ENCODE peak calls at places on chromosomes 2 and 18, in six cellular contexts. F is astrocyte of the spinal cord, T is fibroblast of pulmonary artery, B is GM13977, H is breast epithelium, J is HFF-Myc. M is an unnamed sample.

GRCh38 chr2:207437136-207437856 is 92.5 kb upstream of the CREB1 start:
- DNase-seq in F (no peak), T (no peak), B (no peak), H (no peak), J (no peak), M (no peak)

GRCh38 chr18:35797961-35798360 is 174.5 kb upstream of the RMP24 start:
- DNase-seq in F (no peak), T (no peak), B (no peak), H (no peak), J (no peak), M (no peak)

GRCh38 chr18:55300469-55301195 is 287.4 kb downstream of the TCF4 start:
- DNase-seq in F (peak), T (no peak), B (no peak), H (no peak), J (peak), M (peak)

GRCh38 chr18:24051256-24051947 is 36.8 kb downstream of the TTC39C start:
- DNase-seq in F (peak), T (peak), B (no peak), H (no peak), J (no peak), M (no peak)

GRCh38 chr2:240578110-240578450 is 8.5 kb upstream of the CAPN10 start:
- DNase-seq in F (no peak), T (no peak), B (no peak), H (no peak), J (no peak), M (no peak)

GRCh38 chr2:132733119-132733518 is 63.1 kb upstream of the LYPD1 start:
- DNase-seq in F (no peak), T (no peak), B (no peak), H (no peak), J (no peak), M (no peak)

GRCh38 chr2:16212321-16212720 is 272.0 kb downstream of the MYCN start:
- DNase-seq in F (no peak), T (no peak), B (no peak), H (no peak), J (no peak), M (no peak)

GRCh38 chr2:31270136-31270535 is 36.2 kb downstream of the EHD3 start:
- DNase-seq in F (peak), T (no peak), B (no peak), H (no peak), J (no peak), M (peak)

GRCh38 chr2:238879621-238880377 is 31.9 kb downstream of the TWIST2 start:
- DNase-seq in F (no peak), T (no peak), B (no peak), H (no peak), J (no peak), M (no peak)

GRCh38 chr18:3246636-3247242 is 862 bp upstream of the MYL12A start:
- DNase-seq in F (no peak), T (peak), B (no peak), H (no peak), J (no peak), M (no peak)

GRCh38 chr2:239382384-239382880 is 18.4 kb downstream of the HDAC4 start:
- DNase-seq in F (no peak), T (no peak), B (no peak), H (no peak), J (no peak), M (no peak)

GRCh38 chr2:147855316-147855715 is 10.5 kb downstream of the ACVR2A start:
- DNase-seq in F (no peak), T (no peak), B (no peak), H (no peak), J (no peak), M (no peak)

GRCh38 chr18:9437049-9437448 is 38.3 kb upstream of the RALBP1 start:
- DNase-seq in F (peak), T (peak), B (no peak), H (no peak), J (peak), M (no peak)

GRCh38 chr2:124585277-124585676 is 560.2 kb downstream of the CNTNAP5 start:
- DNase-seq in F (no peak), T (no peak), B (no peak), H (no peak), J (no peak), M (no peak)

GRCh38 chr2:112085916-112086669 is 31.0 kb downstream of the TMEM87B start:
- DNase-seq in F (no peak), T (no peak), B (no peak), H (no peak), J (no peak), M (no peak)

GRCh38 chr18:6781179-6781714 is 51.7 kb downstream of the ARHGAP28 start:
- DNase-seq in F (no peak), T (no peak), B (no peak), H (no peak), J (no peak), M (no peak)

GRCh38 chr2:27191107-27191829 is 20.6 kb upstream of the ATRAID start:
- DNase-seq in F (peak), T (peak), B (peak), H (peak), J (no peak), M (no peak)

GRCh38 chr2:205556841-205557539 is 125.3 kb upstream of the NRP2 start:
- DNase-seq in F (no peak), T (no peak), B (no peak), H (no peak), J (no peak), M (no peak)

GRCh38 chr2:58336416-58336815 is 95.3 kb upstream of the FANCL start:
- DNase-seq in F (no peak), T (no peak), B (no peak), H (no peak), J (no peak), M (no peak)

GRCh38 chr18:80109676-80110078 is 615 bp downstream of the ADNP2 start:
- DNase-seq in F (peak), T (peak), B (peak), H (peak), J (no peak), M (no peak)

GRCh38 chr2:92074549-92074898 is 2796.7 kb upstream of the TEKT4 start:
- DNase-seq in F (no peak), T (no peak), B (peak), H (no peak), J (no peak), M (no peak)

GRCh38 chr2:13480057-13480456 is 763.3 kb downstream of the TRIB2 start:
- DNase-seq in F (no peak), T (no peak), B (no peak), H (no peak), J (no peak), M (no peak)

GRCh38 chr18:76399613-76400391 is 95.2 kb downstream of the ZNF516 start:
- DNase-seq in F (no peak), T (no peak), B (peak), H (no peak), J (no peak), M (no peak)

GRCh38 chr2:136874258-136874657 is 108.9 kb downstream of the THSD7B start:
- DNase-seq in F (no peak), T (peak), B (peak), H (no peak), J (no peak), M (no peak)

GRCh38 chr2:188243381-188243780 is 48.3 kb upstream of the GULP1 start:
- DNase-seq in F (no peak), T (no peak), B (no peak), H (no peak), J (no peak), M (no peak)

GRCh38 chr2:69954069-69954468 is 7.4 kb downstream of the ASPRV1 start:
- DNase-seq in F (no peak), T (no peak), B (no peak), H (no peak), J (no peak), M (no peak)

GRCh38 chr2:174787485-174788205 is 23.4 kb upstream of the CHRNA1 start:
- DNase-seq in F (peak), T (peak), B (no peak), H (no peak), J (peak), M (peak)

GRCh38 chr18:77068321-77068841 is 64.2 kb downstream of the MBP start:
- DNase-seq in F (peak), T (peak), B (no peak), H (no peak), J (no peak), M (no peak)

GRCh38 chr2:174120346-174120745 is 128.0 kb downstream of the OLA1 start:
- DNase-seq in F (peak), T (no peak), B (peak), H (no peak), J (no peak), M (no peak)

GRCh38 chr2:219954331-219954730 is 326.9 kb downstream of the SLC4A3 start:
- DNase-seq in F (no peak), T (no peak), B (no peak), H (no peak), J (no peak), M (no peak)

GRCh38 chr2:224086226-224086911 is 47.3 kb upstream of the SERPINE2 start:
- DNase-seq in F (peak), T (peak), B (no peak), H (no peak), J (peak), M (peak)

GRCh38 chr2:159227467-159227866 is 59.0 kb downstream of the WDSUB1 start:
- DNase-seq in F (no peak), T (no peak), B (no peak), H (no peak), J (no peak), M (no peak)

GRCh38 chr2:180577567-180577966 is 402.8 kb upstream of the UBE2E3 start:
- DNase-seq in F (peak), T (peak), B (no peak), H (no peak), J (no peak), M (no peak)

DNA sequence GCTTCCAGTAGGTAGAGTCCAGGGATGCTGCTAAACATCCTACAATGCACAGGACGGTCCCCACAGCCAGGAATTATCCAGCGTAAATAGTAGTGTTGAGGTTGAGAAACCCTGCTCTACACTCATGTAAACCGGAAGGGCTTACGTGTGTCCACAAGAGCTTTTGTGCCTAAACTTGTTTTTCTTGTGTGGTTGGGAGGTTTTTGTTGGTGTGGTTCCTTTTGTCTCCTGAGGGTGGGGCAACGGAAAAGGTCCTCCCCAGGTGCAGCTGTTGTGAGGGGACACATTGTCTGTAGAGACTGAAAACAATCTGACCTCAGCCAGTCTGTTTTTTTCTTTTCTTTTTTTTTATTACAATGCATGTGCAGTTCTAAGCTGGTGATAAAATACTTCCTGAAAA is 72.7 kb upstream of the MGAT5 start:
- DNase-seq in F (no peak), T (no peak), B (peak), H (peak), J (no peak), M (no peak)
- TF ChIP-seq CTCF in F (no peak), T (no peak), B (peak), H (no peak), J (no peak), M (no peak)

GRCh38 chr2:160431441-160431840 is 62.2 kb downstream of the RBMS1 start:
- DNase-seq in F (no peak), T (peak), B (no peak), H (no peak), J (no peak), M (no peak)

GRCh38 chr2:160430001-160430344 is 63.6 kb downstream of the RBMS1 start:
- DNase-seq in F (no peak), T (no peak), B (no peak), H (no peak), J (no peak), M (no peak)

GRCh38 chr2:160428425-160428763 is 65.2 kb downstream of the RBMS1 start:
- DNase-seq in F (no peak), T (no peak), B (no peak), H (no peak), J (no peak), M (no peak)

GRCh38 chr2:160427629-160428424 is 65.8 kb downstream of the RBMS1 start:
- DNase-seq in F (peak), T (peak), B (no peak), H (peak), J (peak), M (peak)

DNA sequence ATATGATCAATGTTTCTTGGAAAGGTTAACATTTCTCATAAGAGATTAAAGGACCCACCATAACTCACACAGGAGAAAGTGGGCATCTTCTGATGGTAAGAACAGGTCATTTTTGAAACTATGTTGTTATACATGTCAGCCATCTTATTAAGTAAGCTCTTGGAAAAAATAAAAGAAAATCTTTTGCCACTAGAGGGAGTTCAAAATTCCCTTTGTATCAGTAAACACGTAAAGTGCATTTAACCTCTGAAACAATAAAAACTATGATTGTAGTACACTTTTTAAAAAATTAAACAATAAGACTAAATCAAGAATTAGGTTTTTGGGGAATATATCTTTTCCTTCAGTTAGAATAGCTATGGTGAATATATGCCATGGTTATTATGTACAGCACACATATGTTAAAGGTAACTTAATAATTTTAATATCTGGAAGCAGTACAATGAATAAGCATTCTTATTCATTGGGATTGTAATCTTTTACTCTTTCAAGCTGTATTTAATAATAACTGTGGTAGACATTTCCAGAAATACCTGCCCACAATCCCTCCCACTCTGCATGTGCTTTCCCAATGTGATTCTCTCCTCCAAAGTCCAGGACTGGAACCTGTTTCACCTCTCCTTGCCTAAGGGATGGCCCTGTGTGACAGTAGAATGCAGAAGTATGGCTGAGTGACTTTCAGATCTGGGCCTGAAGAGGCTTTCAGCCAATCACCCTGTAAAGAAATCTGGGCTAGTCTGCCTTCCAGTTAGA is 64.2 kb downstream of the RBMS1 start:
- DNase-seq in F (peak), T (peak), B (peak), H (no peak), J (peak), M (no peak)
- TF ChIP-seq CTCF in F (peak), T (peak), B (peak), H (peak), J (peak), M (peak)

GRCh38 chr2:68245672-68246071 is 6.7 kb downstream of the PPP3R1 start:
- DNase-seq in F (no peak), T (no peak), B (no peak), H (no peak), J (no peak), M (no peak)

GRCh38 chr2:68245066-68245465 is 7.3 kb downstream of the PPP3R1 start:
- DNase-seq in F (no peak), T (no peak), B (no peak), H (no peak), J (no peak), M (no peak)

GRCh38 chr2:68248361-68248760 is 4.0 kb downstream of the PPP3R1 start:
- DNase-seq in F (no peak), T (no peak), B (no peak), H (no peak), J (no peak), M (no peak)

GRCh38 chr2:68240446-68240845 is 11.9 kb downstream of the PPP3R1 start:
- DNase-seq in F (no peak), T (no peak), B (no peak), H (no peak), J (no peak), M (no peak)

DNA sequence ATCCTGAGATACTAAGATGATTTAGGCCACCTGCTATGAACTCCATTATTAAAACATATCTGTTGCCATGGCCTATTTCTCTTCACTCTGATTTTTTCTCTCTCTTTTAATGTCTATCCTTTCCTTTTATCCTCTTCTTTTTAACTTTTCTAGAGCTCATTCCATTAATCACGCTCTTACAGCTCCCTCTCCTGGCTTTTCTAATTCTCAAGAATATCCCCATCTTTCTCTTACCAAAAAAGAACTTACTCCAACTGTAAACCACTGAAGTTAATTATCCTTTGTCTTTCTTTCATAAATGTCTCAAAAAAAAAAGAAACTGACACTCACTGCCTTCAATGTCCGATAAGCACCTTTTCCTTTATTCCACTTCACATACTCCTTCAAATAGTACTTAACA is 7.9 kb downstream of the PPP3R1 start:
- DNase-seq in F (no peak), T (no peak), B (no peak), H (no peak), J (no peak), M (no peak)
- TF ChIP-seq CTCF in F (peak), T (peak), B (no peak), H (no peak), J (peak), M (peak)

GRCh38 chr2:95323347-95324155 is 26.4 kb downstream of the KCNIP3 start:
- DNase-seq in F (no peak), T (no peak), B (no peak), H (no peak), J (no peak), M (no peak)
- TF ChIP-seq CTCF in F (peak), T (peak), B (peak), H (peak), J (peak), M (peak)

GRCh38 chr2:8681786-8682692 is at the start of gene ID2:
- DNase-seq in F (peak), T (peak), B (peak), H (peak), J (peak), M (peak)
- TF ChIP-seq CTCF in F (no peak), T (peak), B (no peak), H (peak), J (no peak), M (no peak)

GRCh38 chr18:67456691-67457090 is 59.8 kb downstream of the DSEL start:
- DNase-seq in F (no peak), T (peak), B (no peak), H (no peak), J (no peak), M (no peak)
- TF ChIP-seq CTCF in F (no peak), T (peak), B (no peak), H (no peak), J (no peak), M (no peak)

GRCh38 chr2:168711091-168711490 is 91.3 kb upstream of the NOSTRIN start:
- DNase-seq in F (no peak), T (no peak), B (peak), H (no peak), J (no peak), M (no peak)

GRCh38 chr2:168708099-168708498 is 94.3 kb upstream of the NOSTRIN start:
- DNase-seq in F (no peak), T (no peak), B (no peak), H (no peak), J (no peak), M (no peak)

GRCh38 chr2:168713325-168713724 is 89.1 kb upstream of the NOSTRIN start:
- DNase-seq in F (no peak), T (no peak), B (no peak), H (no peak), J (no peak), M (no peak)

GRCh38 chr2:168715849-168716248 is 86.6 kb upstream of the NOSTRIN start:
- DNase-seq in F (no peak), T (no peak), B (no peak), H (no peak), J (no peak), M (no peak)

GRCh38 chr2:168712053-168712452 is 90.4 kb upstream of the NOSTRIN start:
- DNase-seq in F (no peak), T (no peak), B (peak), H (no peak), J (no peak), M (no peak)
- TF ChIP-seq CTCF in F (peak), T (no peak), B (peak), H (no peak), J (no peak), M (peak)